ENCODE peak calls at places on chromosomes 2 and 18, in five cellular contexts. H, B, Q, K and F are unnamed samples.

GRCh38 chr2:240418311-240418710 is 17.2 kb upstream of the GPC1 start:
- DNase-seq in H (no peak), B (no peak), Q (no peak), K (no peak), F (peak; percentile 3)

GRCh38 chr2:24228470-24228869 is 53.6 kb downstream of the FAM228A start:
- DNase-seq in H (no peak), B (peak; percentile 27), Q (no peak), K (no peak), F (no peak)

GRCh38 chr2:178776725-178777124 is 30.5 kb downstream of the TTN start:
- DNase-seq in H (no peak), B (no peak), Q (no peak), K (no peak), F (no peak)

GRCh38 chr2:200130762-200131166 is 175.4 kb downstream of the MAIP1 start:
- DNase-seq in H (no peak), B (no peak), Q (no peak), K (no peak), F (no peak)

GRCh38 chr2:221844187-221844586 is 272.1 kb upstream of the EPHA4 start:
- DNase-seq in H (peak; percentile 23), B (no peak), Q (no peak), K (no peak), F (no peak)

GRCh38 chr2:192500550-192501200 is 305.9 kb upstream of the TMEFF2 start:
- DNase-seq in H (peak; percentile 3), B (no peak), Q (peak; percentile 79), K (no peak), F (no peak)

GRCh38 chr2:96152301-96153165 is 7.3 kb upstream of the DUSP2 start:
- DNase-seq in H (no peak), B (peak; percentile 35), Q (no peak), K (peak; percentile 46), F (peak; percentile 39)

GRCh38 chr2:28430790-28431418 is 38.2 kb downstream of the FOSL2 start:
- DNase-seq in H (no peak), B (no peak), Q (no peak), K (no peak), F (no peak)

GRCh38 chr18:37182340-37183135 is 353.6 kb downstream of the KIAA1328 start:
- DNase-seq in H (no peak), B (no peak), Q (no peak), K (no peak), F (no peak)

GRCh38 chr18:3593381-3593903 is 143.5 kb downstream of the TGIF1 start:
- DNase-seq in H (no peak), B (no peak), Q (peak; percentile 98), K (no peak), F (no peak)

GRCh38 chr2:227228061-227228667 is 63.7 kb downstream of the COL4A3 start:
- DNase-seq in H (no peak), B (no peak), Q (no peak), K (peak; percentile 66), F (peak; percentile 69)

GRCh38 chr2:234038076-234038802 is 12.3 kb upstream of the SPP2 start:
- DNase-seq in H (no peak), B (no peak), Q (no peak), K (no peak), F (no peak)

GRCh38 chr2:138600732-138601437 is 99.3 kb downstream of the SPOPL start:
- DNase-seq in H (no peak), B (no peak), Q (no peak), K (no peak), F (no peak)

GRCh38 chr2:6309415-6310185 is 556.1 kb downstream of the CMPK2 start:
- DNase-seq in H (peak; percentile 67), B (peak; percentile 95), Q (no peak), K (no peak), F (no peak)

GRCh38 chr2:6312377-6312776 is 553.3 kb downstream of the CMPK2 start:
- DNase-seq in H (no peak), B (no peak), Q (no peak), K (no peak), F (no peak)

GRCh38 chr2:6310910-6311215 is 554.8 kb downstream of the CMPK2 start:
- DNase-seq in H (no peak), B (no peak), Q (no peak), K (no peak), F (no peak)

GRCh38 chr2:6308986-6309385 is 556.7 kb downstream of the CMPK2 start:
- DNase-seq in H (no peak), B (peak; percentile 50), Q (no peak), K (no peak), F (no peak)

GRCh38 chr2:6310186-6310909 is 555.4 kb downstream of the CMPK2 start:
- DNase-seq in H (no peak), B (peak; percentile 72), Q (no peak), K (no peak), F (no peak)
- H3K4me1 ChIP-seq in H (peaks cover 18% of the 10 kb centered on the region), B (peaks cover 73% of the 10 kb centered on the region), Q (no peaks in the 10 kb centered on the region), K (no peaks in the 10 kb centered on the region), F (no peaks in the 10 kb centered on the region)

GRCh38 chr18:77084757-77085035 is 47.9 kb downstream of the MBP start:
- DNase-seq in H (no peak), B (no peak), Q (no peak), K (no peak), F (peak; percentile 54)
- H3K4me1 ChIP-seq in H (peaks cover 12% of the 10 kb centered on the region), B (peaks cover 29% of the 10 kb centered on the region), Q (peaks cover 27% of the 10 kb centered on the region), K (peaks cover 46% of the 10 kb centered on the region), F (peaks cover 53% of the 10 kb centered on the region)

DNA sequence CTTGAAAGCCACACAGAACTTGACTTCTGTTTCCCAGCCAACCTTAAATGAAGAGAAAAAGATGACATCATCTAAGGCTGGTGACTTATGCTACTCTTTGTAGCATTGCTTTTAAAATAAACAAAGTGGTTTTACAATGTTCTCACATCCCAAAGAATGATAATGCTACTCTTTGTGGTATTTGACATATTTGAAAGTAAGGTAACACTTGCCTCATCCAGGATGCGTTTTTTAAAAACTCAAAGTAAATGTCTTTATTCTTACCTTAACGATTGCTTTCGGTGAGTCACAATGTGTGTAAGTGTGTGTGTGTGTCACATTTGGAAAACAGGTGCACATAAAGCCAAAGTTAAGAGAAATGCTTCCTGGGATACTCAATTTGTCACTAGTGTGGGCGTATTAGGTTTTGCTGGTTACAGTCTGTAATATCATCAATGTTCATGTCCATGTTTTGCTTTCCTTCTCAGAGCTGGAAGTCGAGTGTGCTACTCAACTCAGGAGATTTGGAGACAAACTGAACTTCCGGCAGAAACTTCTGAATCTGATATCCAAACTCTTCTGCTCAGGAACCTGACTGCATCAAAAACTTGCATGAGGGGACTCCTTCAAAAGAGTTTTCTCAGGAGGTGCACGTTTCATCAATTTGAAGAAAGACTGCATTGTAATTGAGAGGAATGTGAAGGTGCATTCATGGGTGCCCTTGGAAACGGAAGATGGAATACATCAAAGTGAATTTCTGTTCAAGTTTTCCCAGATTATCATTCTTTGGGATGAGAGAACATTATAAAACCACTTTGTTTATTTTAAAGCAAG is 2.6 kb downstream of the PMAIP1 start:
- DNase-seq in H (no peak), B (peak; percentile 18), Q (peak; percentile 88), K (no peak), F (no peak)
- H3K4me1 ChIP-seq in H (peaks cover 22% of the 10 kb centered on the region), B (peaks cover 55% of the 10 kb centered on the region), Q (peaks cover 4% of the 10 kb centered on the region), K (no peaks in the 10 kb centered on the region), F (peaks cover 19% of the 10 kb centered on the region)

GRCh38 chr2:109218792-109219126 is 89.8 kb downstream of the SH3RF3 start:
- DNase-seq in H (no peak), B (no peak), Q (no peak), K (no peak), F (no peak)
- H3K4me1 ChIP-seq in H (peaks cover 31% of the 10 kb centered on the region), B (no peaks in the 10 kb centered on the region), Q (peaks cover 13% of the 10 kb centered on the region), K (peaks cover 22% of the 10 kb centered on the region), F (peaks cover 9% of the 10 kb centered on the region)